ENCODE peak calls at places on chromosomes 4 and X, in seven cellular contexts. F is mammary epithelial cell; Y is GDM1; C is Right ventricle myocardium inferior; J is IMR-90; S is activated T-helper 9 cell treated with anti-CD3 and anti-CD28 coated beads, Interleukin-2, amount 50 U/mL, for 16 hours; Q is ELF-1. H is an unnamed sample.

GRCh38 chr4:40423735-40424134 is 88.6 kb downstream of the CHRNA9 start:
- DNase-seq in Q (no peak), S (no peak), F (no peak), J (peak; percentile 58), C (no peak), Y (no peak), H (no peak)

GRCh38 chr4:121307441-121308327 is 73.1 kb downstream of the QRFPR start:
- DNase-seq in Q (peak; percentile 47), S (no peak), F (peak; percentile 63), J (peak; percentile 34), C (no peak), Y (peak; percentile 44), H (no peak)

GRCh38 chr4:145779319-145779801 is 99.4 kb downstream of the C4orf51 start:
- DNase-seq in Y (no peak), F (no peak), J (no peak), S (no peak), C (no peak), Q (peak; percentile 25), H (peak; percentile 88)

GRCh38 chrX:16892504-16893362 is 22.6 kb upstream of the RBBP7 start:
- DNase-seq in F (peak; percentile 72), J (peak; percentile 82), Y (peak; percentile 71), C (no peak), Q (peak; percentile 90), S (peak; percentile 31), H (peak; percentile 72)

GRCh38 chr4:110480031-110480549 is 4.1 kb downstream of the ENPEP start:
- DNase-seq in S (no peak), J (peak; percentile 94), Y (no peak), F (peak; percentile 4), C (no peak), Q (no peak), H (no peak)

GRCh38 chr4:102614801-102615200 is 113.6 kb downstream of the NFKB1 start:
- DNase-seq in S (no peak), J (no peak), F (no peak), Y (no peak), Q (peak; percentile 44), C (no peak), H (peak; percentile 44)

GRCh38 chr4:163556169-163556568 is 61.7 kb downstream of the TMA16 start:
- DNase-seq in C (no peak), J (peak; percentile 10), S (no peak), Q (no peak), Y (no peak), F (no peak), H (no peak)

GRCh38 chrX:40012800-40013682 is 84.7 kb downstream of the BCOR start:
- DNase-seq in J (peak; percentile 35), C (peak; percentile 84), Q (peak; percentile 85), F (peak; percentile 54), Y (peak; percentile 60), S (no peak), H (peak; percentile 67)

GRCh38 chr4:38273369-38273768 is 313.2 kb downstream of the PTTG2 start:
- DNase-seq in Q (no peak), F (no peak), J (no peak), Y (no peak), S (no peak), C (no peak), H (no peak)

GRCh38 chr4:183996868-183997267 is 91.8 kb downstream of the STOX2 start:
- DNase-seq in C (no peak), S (no peak), Q (no peak), Y (no peak), J (peak; percentile 90), F (peak; percentile 15), H (no peak)

GRCh38 chrX:44474410-44474809 is 68.2 kb downstream of the FUNDC1 start:
- DNase-seq in C (no peak), S (no peak), J (no peak), F (peak; percentile 49), Y (no peak), Q (no peak), H (no peak)

GRCh38 chrX:43813898-43814297 is 68.4 kb downstream of the MAOB start:
- DNase-seq in C (no peak), J (no peak), F (no peak), Q (peak; percentile 60), S (no peak), Y (no peak), H (peak; percentile 3)

GRCh38 chr4:104979083-104979760 is 167.5 kb upstream of the TET2 start:
- DNase-seq in C (no peak), F (peak; percentile 58), J (no peak), Y (no peak), Q (peak; percentile 3), S (no peak), H (no peak)

GRCh38 chr4:98994474-98995182 is 893 bp upstream of the METAP1 start:
- DNase-seq in F (no peak), Y (no peak), S (no peak), J (peak; percentile 8), C (no peak), Q (no peak), H (no peak)

GRCh38 chr4:3261411-3262207 is 12.7 kb downstream of the MSANTD1 start:
- DNase-seq in J (no peak), F (no peak), C (peak; percentile 62), Q (no peak), S (no peak), Y (no peak), H (no peak)

GRCh38 chr4:129926936-129927335 is 831.0 kb downstream of the C4orf33 start:
- DNase-seq in J (no peak), Q (no peak), S (no peak), Y (no peak), C (no peak), F (no peak), H (no peak)

GRCh38 chr4:186190456-186191265 is 706 bp upstream of the CYP4V2 start:
- DNase-seq in Y (no peak), S (peak; percentile 29), C (peak; percentile 72), Q (peak; percentile 56), J (no peak), F (no peak), H (no peak)

GRCh38 chr4:32775049-32775448 is 2054.9 kb downstream of the PCDH7 start:
- DNase-seq in F (no peak), Y (peak; percentile 20), Q (no peak), J (no peak), C (no peak), S (no peak), H (no peak)

GRCh38 chr4:150078041-150078995 is at the start of gene DCLK2:
- DNase-seq in J (peak; percentile 87), S (no peak), C (peak; percentile 90), F (peak; percentile 32), Y (peak; percentile 14), Q (peak; percentile 53), H (peak; percentile 18)

GRCh38 chr4:3364634-3365314 is 72.0 kb downstream of the RGS12 start:
- DNase-seq in Y (no peak), S (no peak), F (no peak), J (no peak), Q (no peak), C (no peak), H (no peak)

GRCh38 chr4:187171731-187172339 is 448.2 kb upstream of the FAT1 start:
- DNase-seq in J (peak; percentile 5), S (no peak), F (no peak), Q (no peak), Y (no peak), C (no peak), H (no peak)

GRCh38 chr4:6172093-6172926 is 28.0 kb downstream of the JAKMIP1 start:
- DNase-seq in C (no peak), Q (no peak), F (no peak), Y (no peak), J (no peak), S (no peak), H (no peak)

GRCh38 chr4:183130328-183131155 is 31.5 kb downstream of the WWC2 start:
- DNase-seq in C (no peak), F (peak; percentile 74), Y (no peak), Q (no peak), J (peak; percentile 52), S (no peak), H (peak; percentile 70)

GRCh38 chr4:54098375-54098774 is 1.6 kb upstream of the GSX2 start:
- DNase-seq in C (no peak), Q (no peak), Y (no peak), S (no peak), F (no peak), J (no peak), H (no peak)

H was measured in dermis microvascular lymphatic vessel endothelial cell.